ENCODE peak calls at places on chromosomes 6 and 20, in seven cellular contexts. I is left lobe of liver, T is MCF 10A, L is ovary, K is T-helper 1 cell, G is fibroblast of lung, H is ecto neural progenitor cell. B is an unnamed sample.

GRCh38 chr6:135087803-135088202 is 33.2 kb upstream of the HBS1L start:
- DNase-seq in I (no peak), T (no peak), L (no peak), K (peak; percentile 30), G (no peak), H (no peak), B (no peak)

GRCh38 chr6:113277111-113277510 is 580.0 kb upstream of the MARCKS start:
- DNase-seq in I (no peak), T (no peak), L (no peak), K (no peak), G (no peak), H (no peak), B (no peak)

GRCh38 chr6:141123497-141123896 is 1009.2 kb upstream of the GJE1 start:
- DNase-seq in I (no peak), T (no peak), L (no peak), K (no peak), G (no peak), H (no peak), B (no peak)

GRCh38 chr6:129695373-129696027 is 14.5 kb downstream of the ARHGAP18 start:
- DNase-seq in I (no peak), T (no peak), L (no peak), K (no peak), G (no peak), H (no peak), B (no peak)

GRCh38 chr20:57947421-57948176 is 237.8 kb upstream of the PMEPA1 start:
- DNase-seq in I (no peak), T (no peak), L (no peak), K (no peak), G (peak; percentile 92), H (no peak), B (peak; percentile 84)

GRCh38 chr6:166325383-166326042 is 16.8 kb downstream of the SFT2D1 start:
- DNase-seq in I (no peak), T (no peak), L (no peak), K (no peak), G (no peak), H (no peak), B (no peak)

GRCh38 chr6:19433101-19433500 is 404.1 kb upstream of the ID4 start:
- DNase-seq in I (no peak), T (no peak), L (no peak), K (no peak), G (no peak), H (no peak), B (no peak)

GRCh38 chr20:22106308-22106938 is 401.0 kb downstream of the PAX1 start:
- DNase-seq in I (no peak), T (peak; percentile 3), L (no peak), K (no peak), G (no peak), H (no peak), B (peak; percentile 33)

GRCh38 chr6:6815732-6816131 is 227.2 kb downstream of the LY86 start:
- DNase-seq in I (no peak), T (peak; percentile 57), L (no peak), K (no peak), G (peak; percentile 13), H (no peak), B (no peak)